ENCODE peak calls at places on chromosomes 5 and 9, in ten cellular contexts. I is CD8-positive, alpha-beta memory T cell; A is erythroblast; X is CD14-positive monocyte; M is A673; H is stimulated activated CD4-positive, alpha-beta T cell treated with anti-CD3 and anti-CD28 coated beads, Interleukin-15, amount 100 ng/mL, for 48 hours; F is T follicular helper cell; K is lower leg skin; U is GM20000; Q is stimulated activated naive CD8-positive, alpha-beta T cell treated with anti-CD3 and anti-CD28 coated beads, Interleukin-15, Interleukin-2, amounts not matched to agents 100 U/mL and 50 U/mL, for 24 hours. V is an unnamed sample.

GRCh38 chr9:99827244-99827643 is 5.6 kb downstream of the NR4A3 start:
- DNase-seq in I (no peak), A (no peak), X (no peak), M (no peak), H (no peak), F (no peak), K (no peak), U (no peak), Q (no peak), V (no peak)

GRCh38 chr5:170273968-170274710 is 23.4 kb downstream of the LCP2 start:
- DNase-seq in I (peak), A (peak), X (no peak), M (peak), H (peak), F (peak), K (no peak), U (no peak), Q (peak), V (peak)

GRCh38 chr9:83154087-83154736 is 91.3 kb upstream of the RASEF start:
- DNase-seq in I (no peak), A (no peak), X (no peak), M (no peak), H (no peak), F (no peak), K (no peak), U (no peak), Q (no peak), V (no peak)

GRCh38 chr5:78060421-78060820 is 234.1 kb downstream of the AP3B1 start:
- DNase-seq in I (no peak), A (no peak), X (no peak), M (no peak), H (no peak), F (no peak), K (no peak), U (no peak), Q (no peak), V (no peak)

GRCh38 chr5:125398466-125398865 is 652.0 kb upstream of the ZNF608 start:
- DNase-seq in I (no peak), A (no peak), X (no peak), M (no peak), H (no peak), F (no peak), K (no peak), U (no peak), Q (no peak), V (no peak)

GRCh38 chr5:18792145-18792544 is 1157.9 kb downstream of the TAF11L14 start:
- DNase-seq in I (no peak), A (no peak), X (no peak), M (no peak), H (no peak), F (no peak), K (no peak), U (no peak), Q (no peak), V (peak)

GRCh38 chr5:16809816-16810502 is 126.1 kb downstream of the MYO10 start:
- DNase-seq in I (no peak), A (no peak), X (no peak), M (no peak), H (no peak), F (no peak), K (peak), U (no peak), Q (no peak), V (no peak)

GRCh38 chr5:169637085-169637855 is at the start of gene DOCK2:
- DNase-seq in I (peak), A (peak), X (peak), M (no peak), H (peak), F (peak), K (no peak), U (peak), Q (peak), V (no peak)

GRCh38 chr9:111916234-111916645 is 19.6 kb downstream of the UGCG start:
- DNase-seq in I (no peak), A (no peak), X (no peak), M (no peak), H (peak), F (no peak), K (no peak), U (peak), Q (peak), V (no peak)

GRCh38 chr9:2418619-2419018 is 203.0 kb upstream of the VLDLR start:
- DNase-seq in I (no peak), A (no peak), X (no peak), M (peak), H (no peak), F (no peak), K (no peak), U (no peak), Q (no peak), V (no peak)

GRCh38 chr9:128218172-128218517 is 15.0 kb downstream of the DNM1 start:
- DNase-seq in I (no peak), A (no peak), X (no peak), M (no peak), H (no peak), F (no peak), K (no peak), U (no peak), Q (no peak), V (no peak)

GRCh38 chr9:101486693-101487442 is 46.8 kb upstream of the RNF20 start:
- DNase-seq in I (no peak), A (peak), X (no peak), M (peak), H (no peak), F (no peak), K (no peak), U (no peak), Q (peak), V (peak)

GRCh38 chr5:11609570-11610322 is 294.5 kb downstream of the CTNND2 start:
- DNase-seq in I (no peak), A (no peak), X (no peak), M (no peak), H (no peak), F (no peak), K (no peak), U (no peak), Q (no peak), V (no peak)

GRCh38 chr5:33448118-33448517 is 7.4 kb downstream of the TARS1 start:
- DNase-seq in I (no peak), A (no peak), X (no peak), M (no peak), H (no peak), F (no peak), K (no peak), U (no peak), Q (no peak), V (no peak)

GRCh38 chr9:137956688-137957385 is 79.3 kb downstream of the CACNA1B start:
- DNase-seq in I (no peak), A (no peak), X (no peak), M (no peak), H (no peak), F (no peak), K (no peak), U (no peak), Q (no peak), V (no peak)

GRCh38 chr5:147743012-147743411 is 39.5 kb downstream of the JAKMIP2 start:
- DNase-seq in I (no peak), A (no peak), X (no peak), M (no peak), H (no peak), F (no peak), K (no peak), U (no peak), Q (no peak), V (no peak)

GRCh38 chr5:90747175-90747574 is 188.6 kb downstream of the ADGRV1 start:
- DNase-seq in I (no peak), A (no peak), X (no peak), M (peak), H (no peak), F (no peak), K (no peak), U (no peak), Q (no peak), V (no peak)

GRCh38 chr9:89549031-89549644 is 51.2 kb upstream of the SEMA4D start:
- DNase-seq in I (peak), A (peak), X (peak), M (peak), H (peak), F (peak), K (peak), U (peak), Q (peak), V (peak)

GRCh38 chr5:50856720-50857119 is 190.3 kb downstream of the PARP8 start:
- DNase-seq in I (no peak), A (no peak), X (no peak), M (no peak), H (no peak), F (no peak), K (no peak), U (peak), Q (no peak), V (no peak)

GRCh38 chr5:109691248-109691574 is 1.5 kb downstream of the MAN2A1 start:
- DNase-seq in I (no peak), A (no peak), X (no peak), M (peak), H (peak), F (no peak), K (no peak), U (no peak), Q (no peak), V (peak)

GRCh38 chr5:54610197-54610898 is 92.8 kb downstream of the SNX18 start:
- DNase-seq in I (peak), A (no peak), X (peak), M (peak), H (no peak), F (no peak), K (no peak), U (peak), Q (peak), V (no peak)

GRCh38 chr9:110092792-110093191 is 115.2 kb downstream of the C9orf152 start:
- DNase-seq in I (no peak), A (no peak), X (no peak), M (no peak), H (no peak), F (no peak), K (no peak), U (no peak), Q (no peak), V (no peak)

GRCh38 chr5:133372306-133373008 is 239.9 kb downstream of the FSTL4 start:
- DNase-seq in I (no peak), A (no peak), X (no peak), M (no peak), H (no peak), F (no peak), K (no peak), U (no peak), Q (no peak), V (no peak)

GRCh38 chr5:56212127-56212879 is 20.8 kb downstream of the ANKRD55 start:
- DNase-seq in I (no peak), A (no peak), X (no peak), M (no peak), H (no peak), F (no peak), K (no peak), U (no peak), Q (no peak), V (no peak)

GRCh38 chr9:108463927-108464606 is 391.7 kb downstream of the ACTL7B start:
- DNase-seq in I (no peak), A (no peak), X (no peak), M (no peak), H (no peak), F (no peak), K (no peak), U (no peak), Q (no peak), V (no peak)

GRCh38 chr9:137827908-137828526 is 49.6 kb upstream of the CACNA1B start:
- DNase-seq in I (no peak), A (no peak), X (no peak), M (no peak), H (no peak), F (no peak), K (no peak), U (no peak), Q (no peak), V (no peak)

GRCh38 chr9:2214707-2215106 is 199.6 kb downstream of the SMARCA2 start:
- DNase-seq in I (no peak), A (no peak), X (no peak), M (peak), H (no peak), F (no peak), K (no peak), U (no peak), Q (no peak), V (no peak)

GRCh38 chr9:131111854-131112311 is 13.5 kb upstream of the NUP214 start:
- DNase-seq in I (no peak), A (no peak), X (peak), M (no peak), H (no peak), F (no peak), K (no peak), U (no peak), Q (no peak), V (no peak)

GRCh38 chr9:122225323-122226141 is 3.2 kb downstream of the LHX6 start:
- DNase-seq in I (no peak), A (no peak), X (no peak), M (no peak), H (no peak), F (no peak), K (no peak), U (no peak), Q (no peak), V (no peak)

GRCh38 chr9:130172161-130172857 is at the start of gene NCS1:
- DNase-seq in I (peak), A (peak), X (no peak), M (peak), H (peak), F (no peak), K (peak), U (peak), Q (peak), V (peak)

GRCh38 chr9:73643379-73644013 is 491.8 kb downstream of the ANXA1 start:
- DNase-seq in I (no peak), A (no peak), X (no peak), M (no peak), H (no peak), F (no peak), K (no peak), U (no peak), Q (no peak), V (no peak)

GRCh38 chr5:79853676-79854418 is 137.2 kb downstream of the MTX3 start:
- DNase-seq in I (no peak), A (no peak), X (no peak), M (no peak), H (peak), F (no peak), K (no peak), U (no peak), Q (peak), V (no peak)